ENCODE peak calls at places on chromosomes 13 and 19, in eight cellular contexts. Y is heart left ventricle, G is stomach, W is mucosa of descending colon, J is heart right ventricle, L is MCF 10A, F is Panc1, S is nephron progenitor cell. E is an unnamed sample.
A peak's percentile ranks its signal among the peaks of the same experiment; 100 is the strongest.

GRCh38 chr13:71851541-71851940 is 15.5 kb downstream of the DACH1 start:
- DNase-seq in Y (no peak), G (no peak), W (no peak), J (no peak), L (no peak), F (no peak), S (no peak), E (no peak)

GRCh38 chr13:38409771-38410170 is 60.1 kb downstream of the UFM1 start:
- DNase-seq in Y (no peak), G (no peak), W (no peak), J (no peak), L (peak; percentile 25), F (no peak), S (no peak), E (peak; percentile 9)

GRCh38 chr19:39126312-39126561 is 651 bp downstream of the PAK4 start:
- DNase-seq in Y (no peak), G (no peak), W (no peak), J (no peak), L (no peak), F (no peak), S (no peak), E (no peak)

GRCh38 chr19:51586103-51586728 is 15.1 kb downstream of the ZNF175 start:
- DNase-seq in Y (no peak), G (no peak), W (no peak), J (no peak), L (no peak), F (no peak), S (no peak), E (no peak)

GRCh38 chr13:45055198-45055901 is 65.0 kb upstream of the GTF2F2 start:
- DNase-seq in Y (no peak), G (no peak), W (no peak), J (no peak), L (peak; percentile 93), F (peak; percentile 24), S (no peak), E (peak; percentile 4)

GRCh38 chr13:107035778-107036177 is 467.8 kb upstream of the ARGLU1 start:
- DNase-seq in Y (no peak), G (no peak), W (no peak), J (no peak), L (no peak), F (no peak), S (no peak), E (no peak)

GRCh38 chr13:48038763-48039162 is 1.2 kb downstream of the NUDT15 start:
- DNase-seq in Y (no peak), G (no peak), W (no peak), J (no peak), L (peak; percentile 5), F (no peak), S (no peak), E (no peak)

GRCh38 chr13:22210134-22210930 is 539.5 kb downstream of the FGF9 start:
- DNase-seq in Y (no peak), G (no peak), W (no peak), J (no peak), L (no peak), F (no peak), S (no peak), E (no peak)

GRCh38 chr19:920051-920857 is 3.1 kb downstream of the KISS1R start:
- DNase-seq in Y (no peak), G (no peak), W (peak; percentile 62), J (no peak), L (no peak), F (no peak), S (peak; percentile 57), E (peak; percentile 46)

GRCh38 chr19:2619076-2619475 is 83.4 kb downstream of the GNG7 start:
- DNase-seq in Y (no peak), G (no peak), W (no peak), J (no peak), L (peak; percentile 34), F (no peak), S (no peak), E (no peak)

GRCh38 chr13:106262886-106263285 is 272.6 kb downstream of the EFNB2 start:
- DNase-seq in Y (no peak), G (no peak), W (no peak), J (no peak), L (no peak), F (no peak), S (no peak), E (no peak)

GRCh38 chr19:16657384-16657783 is 2.6 kb downstream of the SMIM7 start:
- DNase-seq in Y (no peak), G (no peak), W (no peak), J (no peak), L (no peak), F (no peak), S (no peak), E (no peak)

GRCh38 chr13:23707674-23708073 is 137.5 kb downstream of the TNFRSF19 start:
- DNase-seq in Y (no peak), G (no peak), W (no peak), J (no peak), L (peak; percentile 26), F (no peak), S (no peak), E (peak; percentile 13)

GRCh38 chr13:98507060-98507797 is 69.7 kb downstream of the STK24 start:
- DNase-seq in Y (peak; percentile 73), G (peak; percentile 86), W (peak; percentile 63), J (peak; percentile 75), L (peak; percentile 78), F (no peak), S (no peak), E (peak; percentile 58)

GRCh38 chr13:90792335-90792734 is 555.2 kb upstream of the MIR17HG start:
- DNase-seq in Y (no peak), G (no peak), W (no peak), J (no peak), L (peak; percentile 26), F (no peak), S (no peak), E (no peak)

DNA sequence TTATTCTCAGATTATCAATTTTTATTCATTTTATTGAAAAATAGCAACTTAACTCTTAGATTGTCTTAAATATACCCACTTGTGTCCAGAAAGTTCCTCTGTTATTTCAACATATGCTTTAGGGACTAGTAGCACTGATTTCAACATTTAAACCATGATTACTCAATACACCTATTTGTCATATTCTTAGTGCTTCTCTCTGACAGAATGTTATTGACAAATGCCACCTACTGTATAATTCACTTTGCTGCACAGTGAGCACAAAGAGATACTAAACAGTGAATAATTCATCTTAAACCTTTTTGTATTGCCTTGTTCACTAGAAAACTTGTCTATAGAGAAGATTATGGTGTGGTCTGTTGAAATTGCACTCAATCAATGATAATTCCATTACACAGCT is 692.6 kb downstream of the PCDH17 start:
- DNase-seq in Y (no peak), G (no peak), W (no peak), J (no peak), L (peak; percentile 67), F (no peak), S (no peak), E (no peak)
- TF ChIP-seq CTCF in Y (no peak), G (no peak), W (no peak), J (no peak), L (no peak), F (no peak), S (no peak), E (no peak)

GRCh38 chr19:49417090-49417489 is 6.2 kb downstream of the PTH2 start:
- DNase-seq in Y (no peak), G (no peak), W (no peak), J (no peak), L (no peak), F (no peak), S (no peak), E (no peak)
- TF ChIP-seq CTCF in Y (no peak), G (no peak), W (no peak), J (no peak), L (no peak), F (no peak), S (no peak), E (no peak)

GRCh38 chr13:27171830-27172494 is 351 bp upstream of the USP12 start:
- DNase-seq in Y (peak; percentile 93), G (peak; percentile 95), W (peak; percentile 98), J (peak; percentile 95), L (peak; percentile 83), F (no peak), S (peak; percentile 94), E (peak; percentile 90)
- TF ChIP-seq CTCF in Y (peak; percentile 28), G (no peak), W (no peak), J (peak; percentile 19), L (no peak), F (peak; percentile 3), S (no peak), E (no peak)

GRCh38 chr19:53308339-53308811 is 25.2 kb upstream of the ZNF845 start:
- DNase-seq in Y (peak; percentile 26), G (no peak), W (peak; percentile 38), J (peak; percentile 22), L (no peak), F (no peak), S (no peak), E (no peak)
- TF ChIP-seq CTCF in Y (peak; percentile 64), G (no peak), W (no peak), J (peak; percentile 19), L (peak; percentile 7), F (peak; percentile 80), S (peak; percentile 28), E (no peak)

DNA sequence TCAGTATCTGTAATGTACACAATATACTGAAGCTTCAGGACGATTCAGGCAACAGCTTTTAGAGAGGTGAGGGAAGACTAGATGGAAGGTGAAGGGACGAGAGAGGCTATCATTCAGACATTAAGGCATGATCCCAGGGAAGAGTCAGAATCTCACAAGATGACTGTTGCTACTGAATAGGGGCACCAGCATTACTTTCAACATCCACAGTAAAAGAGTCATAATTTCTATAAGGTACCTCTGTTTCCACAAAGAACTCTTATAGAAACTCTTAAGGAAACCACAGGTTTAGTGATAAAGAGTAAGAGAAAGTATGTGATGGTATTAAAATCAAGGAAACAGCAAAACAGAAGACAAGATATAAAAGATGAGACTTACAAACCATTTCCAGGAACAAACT is 23.0 kb downstream of the LCP1 start:
- DNase-seq in Y (no peak), G (no peak), W (no peak), J (no peak), L (no peak), F (no peak), S (no peak), E (no peak)
- TF ChIP-seq CTCF in Y (no peak), G (no peak), W (no peak), J (no peak), L (no peak), F (no peak), S (no peak), E (no peak)

GRCh38 chr13:110860986-110861385 is 53.9 kb downstream of the ANKRD10 start:
- DNase-seq in Y (no peak), G (no peak), W (no peak), J (no peak), L (no peak), F (no peak), S (no peak), E (no peak)
- TF ChIP-seq CTCF in Y (no peak), G (no peak), W (no peak), J (no peak), L (no peak), F (no peak), S (no peak), E (no peak)